ENCODE peak calls at places on chromosomes 12 and 14, in seven cellular contexts. V, X, W, E, G, B and U are unnamed samples.

GRCh38 chr12:7241404-7242005 is 52.0 kb downstream of the PEX5 start:
- DNase-seq in V (no peak), X (no peak), W (no peak), E (no peak), G (no peak), B (no peak), U (no peak)

GRCh38 chr14:101600891-101601602 is 39.8 kb downstream of the DIO3 start:
- DNase-seq in V (no peak), X (no peak), W (no peak), E (peak), G (no peak), B (no peak), U (no peak)

GRCh38 chr12:111693818-111694217 is 8.0 kb downstream of the ACAD10 start:
- DNase-seq in V (no peak), X (no peak), W (no peak), E (no peak), G (no peak), B (no peak), U (no peak)

GRCh38 chr12:70309348-70309747 is 56.7 kb upstream of the KCNMB4 start:
- DNase-seq in V (no peak), X (no peak), W (no peak), E (no peak), G (no peak), B (no peak), U (no peak)

GRCh38 chr12:106178582-106178981 is 39.8 kb upstream of the NUAK1 start:
- DNase-seq in V (no peak), X (no peak), W (no peak), E (no peak), G (no peak), B (no peak), U (no peak)

GRCh38 chr14:58572092-58572853 is 65.5 kb upstream of the DACT1 start:
- DNase-seq in V (no peak), X (no peak), W (peak), E (peak), G (no peak), B (peak), U (no peak)

GRCh38 chr12:100611031-100611430 is 37.5 kb downstream of the GAS2L3 start:
- DNase-seq in V (no peak), X (no peak), W (no peak), E (no peak), G (no peak), B (no peak), U (no peak)

GRCh38 chr12:49885118-49885517 is 18.6 kb downstream of the FAIM2 start:
- DNase-seq in V (no peak), X (no peak), W (no peak), E (no peak), G (no peak), B (no peak), U (no peak)

GRCh38 chr12:64665506-64665905 is 55.2 kb downstream of the RASSF3 start:
- DNase-seq in V (no peak), X (no peak), W (no peak), E (no peak), G (no peak), B (no peak), U (no peak)

GRCh38 chr14:97106166-97106565 is 309.0 kb downstream of the VRK1 start:
- DNase-seq in V (peak), X (no peak), W (no peak), E (no peak), G (no peak), B (no peak), U (no peak)

GRCh38 chr12:121767525-121768016 is 25.9 kb downstream of the RHOF start:
- DNase-seq in V (peak), X (no peak), W (no peak), E (no peak), G (peak), B (no peak), U (peak)

GRCh38 chr12:67539946-67540345 is 108.6 kb upstream of the DYRK2 start:
- DNase-seq in V (no peak), X (no peak), W (no peak), E (no peak), G (no peak), B (no peak), U (no peak)

GRCh38 chr12:47650469-47650868 is 55.4 kb downstream of the RPAP3 start:
- DNase-seq in V (no peak), X (no peak), W (no peak), E (no peak), G (no peak), B (no peak), U (no peak)

GRCh38 chr12:113474635-113475436 is 3.2 kb upstream of the LHX5 start:
- DNase-seq in V (no peak), X (no peak), W (no peak), E (no peak), G (peak), B (no peak), U (no peak)

GRCh38 chr12:33825986-33826602 is 196.2 kb upstream of the ALG10 start:
- DNase-seq in V (no peak), X (no peak), W (no peak), E (no peak), G (no peak), B (no peak), U (no peak)

GRCh38 chr12:113382206-113382605 is 21.5 kb downstream of the SDS start:
- DNase-seq in V (no peak), X (no peak), W (no peak), E (no peak), G (no peak), B (no peak), U (no peak)

GRCh38 chr14:99546230-99546879 is 57.7 kb downstream of the CCDC85C start:
- DNase-seq in V (no peak), X (no peak), W (no peak), E (no peak), G (peak), B (no peak), U (peak)

GRCh38 chr14:96830946-96831345 is 33.8 kb downstream of the VRK1 start:
- DNase-seq in V (no peak), X (no peak), W (no peak), E (no peak), G (no peak), B (no peak), U (no peak)

GRCh38 chr12:13223176-13223806 is 26.8 kb downstream of the EMP1 start:
- DNase-seq in V (no peak), X (no peak), W (peak), E (no peak), G (no peak), B (peak), U (peak)

GRCh38 chr14:84519836-84520235 is 1010.1 kb upstream of the FLRT2 start:
- DNase-seq in V (no peak), X (no peak), W (no peak), E (no peak), G (no peak), B (no peak), U (no peak)

GRCh38 chr12:2288471-2288870 is 235.7 kb downstream of the CACNA1C start:
- DNase-seq in V (no peak), X (no peak), W (no peak), E (peak), G (no peak), B (no peak), U (no peak)

GRCh38 chr14:53943751-53944083 is 12.9 kb downstream of the BMP4 start:
- DNase-seq in V (no peak), X (no peak), W (no peak), E (no peak), G (no peak), B (no peak), U (no peak)

GRCh38 chr14:92846162-92846897 is 52.2 kb downstream of the GOLGA5 start:
- DNase-seq in V (no peak), X (no peak), W (no peak), E (no peak), G (no peak), B (peak), U (no peak)